ENCODE peak calls at places on chromosomes 3 and 15, in ten cellular contexts. W is K562, X is spleen, T is uterus, R is right lobe of liver, V is sigmoid colon, Y is transverse colon, M is body of pancreas, C is NB4, F is IMR-90. K is an unnamed sample.

GRCh38 chr3:12579456-12579855 is 22.6 kb downstream of the MKRN2 start:
- DNase-seq in W (no peak), X (no peak), T (no peak), R (no peak), V (no peak), Y (no peak), M (no peak), C (no peak), F (no peak), K (no peak)

GRCh38 chr3:187902938-187903337 is 157.7 kb upstream of the BCL6 start:
- DNase-seq in W (no peak), X (no peak), T (no peak), R (no peak), V (no peak), Y (no peak), M (no peak), C (no peak), F (peak; percentile 13), K (no peak)

GRCh38 chr3:52310861-52311566 is 5.1 kb upstream of the DNAH1 start:
- DNase-seq in W (no peak), X (no peak), T (no peak), R (no peak), V (no peak), Y (no peak), M (no peak), C (no peak), F (peak; percentile 12), K (no peak)

GRCh38 chr15:69751575-69751974 is 299.0 kb downstream of the RPLP1 start:
- DNase-seq in W (no peak), X (no peak), T (no peak), R (no peak), V (no peak), Y (no peak), M (no peak), C (no peak), F (no peak), K (no peak)

GRCh38 chr3:106206165-106206564 is 337.4 kb upstream of the CBLB start:
- DNase-seq in W (no peak), X (no peak), T (no peak), R (no peak), V (no peak), Y (no peak), M (no peak), C (no peak), F (peak; percentile 36), K (no peak)

GRCh38 chr3:27507111-27507510 is 22.9 kb upstream of the SLC4A7 start:
- DNase-seq in W (no peak), X (no peak), T (no peak), R (no peak), V (no peak), Y (no peak), M (no peak), C (no peak), F (peak; percentile 43), K (no peak)

GRCh38 chr15:94524565-94524964 is 293.2 kb downstream of the MCTP2 start:
- DNase-seq in W (no peak), X (no peak), T (no peak), R (no peak), V (no peak), Y (peak; percentile 59), M (no peak), C (no peak), F (no peak), K (no peak)

GRCh38 chr15:98787190-98787589 is 138.9 kb downstream of the IGF1R start:
- DNase-seq in W (no peak), X (no peak), T (no peak), R (no peak), V (no peak), Y (no peak), M (no peak), C (no peak), F (no peak), K (no peak)

GRCh38 chr15:101844916-101845315 is 32.9 kb downstream of the OR4F15 start:
- DNase-seq in W (no peak), X (no peak), T (no peak), R (no peak), V (no peak), Y (no peak), M (no peak), C (no peak), F (no peak), K (no peak)

GRCh38 chr15:64180235-64180824 is 17.5 kb upstream of the PPIB start:
- DNase-seq in W (no peak), X (no peak), T (no peak), R (no peak), V (no peak), Y (no peak), M (no peak), C (no peak), F (no peak), K (no peak)

GRCh38 chr15:90680371-90680935 is 36.7 kb upstream of the BLM start:
- DNase-seq in W (no peak), X (no peak), T (peak; percentile 58), R (no peak), V (no peak), Y (no peak), M (no peak), C (no peak), F (peak; percentile 98), K (peak; percentile 33)

GRCh38 chr3:3189102-3189727 is 9.7 kb upstream of the CRBN start:
- DNase-seq in W (no peak), X (no peak), T (no peak), R (no peak), V (no peak), Y (no peak), M (no peak), C (no peak), F (peak; percentile 19), K (no peak)

GRCh38 chr3:186588619-186589018 is 18.1 kb downstream of the DNAJB11 start:
- DNase-seq in W (peak; percentile 38), X (no peak), T (no peak), R (no peak), V (no peak), Y (no peak), M (no peak), C (no peak), F (no peak), K (no peak)

GRCh38 chr3:126180477-126181397 is at the start of gene ALDH1L1:
- DNase-seq in W (no peak), X (no peak), T (peak; percentile 90), R (peak; percentile 96), V (peak; percentile 97), Y (peak; percentile 57), M (peak; percentile 98), C (peak; percentile 24), F (peak; percentile 6), K (no peak)

GRCh38 chr3:126184465-126185000 is 4.1 kb upstream of the ALDH1L1 start:
- DNase-seq in W (no peak), X (no peak), T (no peak), R (no peak), V (no peak), Y (no peak), M (no peak), C (no peak), F (no peak), K (no peak)

GRCh38 chr3:126181398-126181725 is 976 bp upstream of the ALDH1L1 start:
- DNase-seq in W (no peak), X (no peak), T (no peak), R (no peak), V (no peak), Y (no peak), M (no peak), C (no peak), F (no peak), K (no peak)

GRCh38 chr3:126179825-126180476 is 435 bp downstream of the ALDH1L1 start:
- DNase-seq in W (no peak), X (no peak), T (peak; percentile 43), R (peak; percentile 75), V (peak; percentile 87), Y (peak; percentile 26), M (peak; percentile 87), C (no peak), F (no peak), K (no peak)
- TF ChIP-seq POLR2A in W (no peak), X (no peak), T (no peak), R (no peak), V (no peak), Y (no peak), M (no peak), C (no peak), F (no peak), K (no peak)

DNA sequence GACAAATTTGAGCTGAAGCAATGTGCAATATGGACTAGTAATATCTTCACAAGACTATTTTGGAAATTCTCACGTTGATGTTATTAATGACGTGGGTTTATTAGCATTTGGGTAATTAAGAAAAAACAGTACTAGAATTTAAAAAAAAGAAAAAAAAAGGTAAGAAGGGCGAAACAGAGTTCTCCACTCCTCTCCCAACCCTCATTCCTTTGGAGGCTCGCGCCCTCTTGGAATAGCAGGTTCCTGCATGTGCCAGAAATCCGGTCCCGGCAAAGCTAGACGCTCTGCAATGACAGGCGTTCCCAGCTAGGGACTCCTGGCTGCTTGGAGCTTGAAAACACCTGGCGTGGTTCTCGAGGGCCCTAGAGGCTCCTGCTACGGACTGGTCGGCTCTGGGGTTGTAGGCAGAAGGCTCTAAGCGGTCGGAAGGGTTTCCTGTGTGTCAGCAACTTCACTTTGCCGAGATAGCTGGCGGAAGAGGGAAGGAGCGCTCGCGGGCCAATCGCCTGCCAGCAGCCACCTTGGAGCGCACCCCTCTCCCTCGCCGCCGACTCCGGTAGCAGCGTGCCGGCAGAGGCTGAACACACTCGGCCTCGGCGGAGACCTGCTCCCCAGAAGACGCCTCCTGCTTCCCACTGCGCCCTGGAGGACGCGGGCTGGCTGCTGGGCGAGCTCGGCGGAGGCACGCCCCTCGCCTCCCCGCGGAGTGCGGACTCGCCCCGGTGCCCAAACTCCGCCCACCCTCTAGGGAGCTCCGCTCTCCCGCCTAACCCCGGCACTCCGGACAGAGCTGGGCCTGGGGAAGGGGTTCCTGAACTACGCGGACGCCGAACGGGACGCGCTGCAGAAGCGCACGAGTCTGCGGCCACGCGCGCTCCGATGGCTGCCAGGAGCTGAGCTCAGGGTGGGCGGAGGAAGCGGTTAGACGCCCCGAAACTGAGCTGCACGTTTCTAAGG is at the start of gene P2RY1:
- DNase-seq in W (peak; percentile 83), X (peak; percentile 87), T (peak; percentile 67), R (peak; percentile 69), V (peak; percentile 84), Y (peak; percentile 82), M (peak; percentile 60), C (peak; percentile 84), F (peak; percentile 17), K (no peak)
- TF ChIP-seq POLR2A in W (peak; percentile 94), X (no peak), T (no peak), R (peak; percentile 43), V (peak; percentile 52), Y (peak; percentile 80), M (peak; percentile 67), C (peak; percentile 49), F (no peak), K (peak; percentile 34)

DNA sequence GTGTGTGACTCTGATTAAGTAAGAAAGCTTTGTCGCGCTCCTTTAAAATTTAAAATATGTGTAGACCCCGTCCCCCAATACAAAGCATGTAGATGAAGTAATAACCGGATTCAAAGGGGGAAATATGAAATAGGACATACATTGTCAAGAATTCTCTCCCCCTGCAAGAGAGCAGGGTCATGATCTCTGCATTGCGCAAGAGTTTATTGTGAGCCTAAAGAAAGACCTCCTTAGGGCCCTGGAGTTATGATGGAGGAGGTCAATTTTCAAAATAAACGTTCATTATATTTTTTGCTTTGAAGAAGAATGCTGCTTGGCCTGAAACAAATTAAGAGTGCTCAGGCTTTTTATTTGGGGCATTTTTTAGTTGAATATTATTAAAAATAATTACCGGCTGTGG is 235.0 kb downstream of the SHOX2 start:
- DNase-seq in W (no peak), X (no peak), T (no peak), R (no peak), V (no peak), Y (no peak), M (no peak), C (no peak), F (no peak), K (no peak)
- TF ChIP-seq POLR2A in W (no peak), X (no peak), T (no peak), R (no peak), V (no peak), Y (no peak), M (no peak), C (no peak), F (no peak), K (no peak)

GRCh38 chr15:41283653-41284424 is 48.6 kb downstream of the OIP5 start:
- DNase-seq in W (peak; percentile 99), X (peak; percentile 98), T (peak; percentile 98), R (peak; percentile 98), V (peak; percentile 99), Y (peak; percentile 98), M (peak; percentile 99), C (peak; percentile 99), F (peak; percentile 99), K (peak; percentile 93)
- TF ChIP-seq POLR2A in W (peak; percentile 97), X (peak; percentile 33), T (peak; percentile 86), R (peak; percentile 93), V (peak; percentile 90), Y (peak; percentile 95), M (peak; percentile 92), C (peak; percentile 98), F (peak; percentile 40), K (peak; percentile 69)

K was measured in H54.